ENCODE peak calls at places on chromosomes 7 and 10, in five cellular contexts. S is Caki2; U is naive thymus-derived CD8-positive, alpha-beta T cell; P is Right ventricle myocardium superior; E is AG08395. W is an unnamed sample.

GRCh38 chr7:115822801-115823200 is 207.8 kb downstream of the TFEC start:
- DNase-seq in S (no peak), P (no peak), U (no peak), E (no peak), W (no peak)

GRCh38 chr7:73812996-73813395 is 17.8 kb upstream of the CLDN4 start:
- DNase-seq in U (no peak), E (no peak), S (no peak), P (no peak), W (no peak)

GRCh38 chr10:81127931-81128330 is 590.2 kb downstream of the SH2D4B start:
- DNase-seq in E (no peak), U (no peak), P (no peak), S (peak; percentile 62), W (peak; percentile 55)

GRCh38 chr7:29483219-29484104 is 80.2 kb upstream of the PRR15 start:
- DNase-seq in U (no peak), S (no peak), E (no peak), P (no peak), W (no peak)

GRCh38 chr7:24756989-24757798 is at the start of gene GSDME:
- DNase-seq in P (peak; percentile 74), U (no peak), S (peak; percentile 83), E (peak; percentile 85), W (no peak)

GRCh38 chr7:47573758-47574472 is 8.0 kb downstream of the TNS3 start:
- DNase-seq in E (peak; percentile 73), U (no peak), P (no peak), S (peak; percentile 84), W (peak; percentile 48)

GRCh38 chr7:141785711-141786552 is 4.1 kb upstream of the TAS2R5 start:
- DNase-seq in P (no peak), E (peak; percentile 59), S (peak; percentile 29), U (no peak), W (no peak)

GRCh38 chr10:119686465-119687191 is 35.4 kb downstream of the BAG3 start:
- DNase-seq in P (peak; percentile 78), S (peak; percentile 65), U (peak; percentile 58), E (peak; percentile 88), W (no peak)

GRCh38 chr10:69312537-69312936 is 34.2 kb downstream of the HK1 start:
- DNase-seq in S (no peak), P (no peak), U (no peak), E (no peak), W (no peak)

GRCh38 chr10:45254892-45255291 is 60.5 kb downstream of the OR13A1 start:
- DNase-seq in S (no peak), E (no peak), U (no peak), P (no peak), W (no peak)

GRCh38 chr7:39624935-39625694 is 1.7 kb downstream of the RALA start:
- DNase-seq in P (no peak), U (no peak), S (no peak), E (no peak), W (no peak)

GRCh38 chr10:62804384-62805138 is at the start of gene ADO:
- DNase-seq in U (peak; percentile 73), E (peak; percentile 87), P (peak; percentile 92), S (peak; percentile 90), W (no peak)

GRCh38 chr7:24980695-24981543 is 941 bp upstream of the OSBPL3 start:
- DNase-seq in U (no peak), P (peak; percentile 52), E (peak; percentile 20), S (peak; percentile 60), W (no peak)

GRCh38 chr10:58531084-58531695 is 18.5 kb downstream of the BICC1 start:
- DNase-seq in S (no peak), E (peak; percentile 62), P (no peak), U (peak; percentile 10), W (no peak)

GRCh38 chr7:377069-378040 is 87.4 kb downstream of the FOXL3 start:
- DNase-seq in U (no peak), P (peak; percentile 39), E (no peak), S (no peak), W (no peak)

GRCh38 chr10:78212134-78212785 is 178.6 kb downstream of the RPS24 start:
- DNase-seq in S (no peak), U (no peak), E (no peak), P (peak; percentile 72), W (no peak)

GRCh38 chr10:34768972-34769330 is 46.1 kb downstream of the PARD3 start:
- DNase-seq in U (no peak), P (no peak), E (no peak), S (no peak), W (no peak)

GRCh38 chr10:68301790-68302502 is 29.9 kb upstream of the HNRNPH3 start:
- DNase-seq in P (no peak), E (peak; percentile 68), U (no peak), S (peak; percentile 52), W (no peak)

GRCh38 chr7:94655884-94656657 is at the start of gene SGCE:
- DNase-seq in U (peak; percentile 6), E (peak; percentile 76), P (peak; percentile 74), S (peak; percentile 78), W (no peak)

GRCh38 chr7:36107926-36108631 is 45.0 kb upstream of the EEPD1 start:
- DNase-seq in P (no peak), E (no peak), S (no peak), U (no peak), W (no peak)

GRCh38 chr7:2040893-2041270 is 191.9 kb downstream of the MAD1L1 start:
- DNase-seq in E (no peak), S (no peak), U (peak; percentile 64), P (peak; percentile 13), W (no peak)

GRCh38 chr10:24871006-24871405 is 81.4 kb downstream of the PRTFDC1 start:
- DNase-seq in P (no peak), S (no peak), E (no peak), U (no peak), W (no peak)

GRCh38 chr7:8418627-8419245 is 14.7 kb upstream of the NXPH1 start:
- DNase-seq in S (peak; percentile 32), P (no peak), U (peak; percentile 24), E (peak; percentile 11), W (peak; percentile 5)

GRCh38 chr7:97731736-97732370 is at the start of gene TAC1:
- DNase-seq in S (no peak), U (no peak), P (no peak), E (no peak), W (no peak)

GRCh38 chr10:11616021-11616420 is 4.6 kb upstream of the USP6NL start:
- DNase-seq in E (no peak), P (no peak), U (no peak), S (no peak), W (no peak)

GRCh38 chr10:2985729-2986232 is 81.6 kb upstream of the PFKP start:
- DNase-seq in S (peak; percentile 93), E (peak; percentile 54), U (no peak), P (no peak), W (peak; percentile 81)

GRCh38 chr7:74355091-74355490 is 65.9 kb downstream of the CLIP2 start:
- DNase-seq in S (peak; percentile 59), P (no peak), E (peak; percentile 69), U (no peak), W (peak; percentile 57)

GRCh38 chr7:34086064-34086463 is 180.7 kb downstream of the BMPER start:
- DNase-seq in P (no peak), U (no peak), E (no peak), S (no peak), W (no peak)

GRCh38 chr10:73648252-73648651 is 7.0 kb upstream of the MYOZ1 start:
- DNase-seq in S (no peak), U (no peak), P (peak; percentile 54), E (no peak), W (no peak)

GRCh38 chr7:106421181-106421762 is 136.5 kb upstream of the NAMPT start:
- DNase-seq in U (no peak), P (peak; percentile 87), S (peak; percentile 47), E (peak; percentile 74), W (no peak)

GRCh38 chr10:86824151-86824550 is 67.7 kb downstream of the BMPR1A start:
- DNase-seq in S (no peak), P (no peak), U (no peak), E (no peak), W (no peak)

GRCh38 chr7:56074371-56074791 is 10.3 kb downstream of the SUMF2 start:
- DNase-seq in E (peak; percentile 88), S (peak; percentile 80), U (peak; percentile 40), P (peak; percentile 91), W (peak; percentile 39)

GRCh38 chr10:118564652-118565051 is 30.8 kb downstream of the PRLHR start:
- DNase-seq in P (no peak), S (no peak), U (no peak), E (peak; percentile 66), W (no peak)

GRCh38 chr7:122974229-122974628 is 21.3 kb downstream of the TAS2R16 start:
- DNase-seq in U (no peak), E (no peak), P (no peak), S (no peak), W (no peak)

GRCh38 chr10:11463111-11463510 is 148.3 kb downstream of the USP6NL start:
- DNase-seq in S (no peak), E (no peak), P (no peak), U (no peak), W (no peak)

GRCh38 chr7:29921404-29922010 is 68.1 kb downstream of the SCRN1 start:
- DNase-seq in S (peak; percentile 59), E (peak; percentile 70), U (peak; percentile 42), P (no peak), W (peak; percentile 19)

GRCh38 chr10:131710142-131710861 is 190.5 kb upstream of the PPP2R2D start:
- DNase-seq in P (no peak), E (no peak), U (no peak), S (no peak), W (no peak)